ENCODE peak calls at places on chromosomes 11 and 22, in seven cellular contexts. F is K562, Z is suprapubic skin, A is tibial nerve, X is GM12878, V is upper lobe of left lung, N is sigmoid colon. I is an unnamed sample.

GRCh38 chr11:133600876-133601275 is 68.6 kb upstream of the OPCML start:
- DNase-seq in N (no peak), F (no peak), Z (no peak), V (no peak), X (no peak), A (no peak), I (no peak)

GRCh38 chr11:120682866-120683265 is 171.3 kb downstream of the GRIK4 start:
- DNase-seq in V (no peak), A (no peak), Z (no peak), X (no peak), F (no peak), N (no peak), I (no peak)

GRCh38 chr22:46593211-46593676 is 26.9 kb upstream of the GRAMD4 start:
- DNase-seq in F (no peak), N (peak; percentile 71), Z (no peak), V (peak; percentile 78), X (no peak), A (no peak), I (peak; percentile 55)

GRCh38 chr11:1171223-1171984 is 13.7 kb downstream of the MUC5AC start:
- DNase-seq in X (no peak), F (no peak), V (no peak), A (no peak), Z (no peak), N (no peak), I (no peak)

GRCh38 chr11:126459691-126460404 is 104.4 kb downstream of the ST3GAL4 start:
- DNase-seq in F (no peak), X (no peak), V (no peak), N (no peak), Z (no peak), A (no peak), I (no peak)

GRCh38 chr11:117523680-117524079 is 196.0 kb downstream of the CEP164 start:
- DNase-seq in V (no peak), X (no peak), A (no peak), F (no peak), Z (no peak), N (no peak), I (no peak)

GRCh38 chr11:39641749-39642148 is 1817.7 kb downstream of the LRRC4C start:
- DNase-seq in X (no peak), V (no peak), Z (no peak), A (no peak), F (no peak), N (no peak), I (no peak)

GRCh38 chr11:120062561-120062930 is 75.4 kb downstream of the TRIM29 start:
- DNase-seq in X (no peak), N (no peak), A (no peak), Z (peak; percentile 24), F (no peak), V (no peak), I (no peak)

GRCh38 chr22:49764151-49764581 is 63.5 kb downstream of the BRD1 start:
- DNase-seq in A (peak; percentile 9), F (no peak), X (no peak), N (peak; percentile 57), Z (no peak), V (peak; percentile 19), I (peak; percentile 5)

GRCh38 chr11:32893947-32894827 is 1.6 kb downstream of the QSER1 start:
- DNase-seq in N (no peak), F (peak; percentile 85), X (peak; percentile 39), V (peak; percentile 61), Z (no peak), A (no peak), I (peak; percentile 41)

GRCh38 chr11:126329644-126330200 is 25.8 kb upstream of the ST3GAL4 start:
- DNase-seq in N (no peak), Z (no peak), V (no peak), X (no peak), F (no peak), A (no peak), I (no peak)

GRCh38 chr22:31179345-31179744 is 19.4 kb downstream of the RNF185 start:
- DNase-seq in A (no peak), F (no peak), N (no peak), V (no peak), Z (peak; percentile 66), X (no peak), I (peak; percentile 44)

GRCh38 chr11:79325851-79326250 is 115.0 kb downstream of the TENM4 start:
- DNase-seq in Z (no peak), F (no peak), A (no peak), N (no peak), V (no peak), X (no peak), I (no peak)

GRCh38 chr11:119751281-119752060 is 22.5 kb upstream of the NECTIN1 start:
- DNase-seq in N (no peak), X (peak; percentile 70), Z (no peak), A (no peak), F (no peak), V (no peak), I (no peak)

GRCh38 chr11:116096596-116096995 is 592.4 kb upstream of the CADM1 start:
- DNase-seq in N (no peak), F (no peak), V (no peak), A (no peak), Z (no peak), X (no peak), I (no peak)

GRCh38 chr11:83725161-83725560 is 439.0 kb upstream of the CCDC90B start:
- DNase-seq in F (no peak), N (no peak), Z (no peak), A (no peak), V (no peak), X (no peak), I (no peak)

GRCh38 chr11:118401880-118402590 is 629 bp downstream of the ATP5MG start:
- DNase-seq in A (no peak), F (no peak), X (no peak), N (no peak), V (no peak), Z (no peak), I (no peak)

GRCh38 chr11:43987384-43988039 is 45.1 kb downstream of the C11orf96 start:
- DNase-seq in Z (peak; percentile 85), A (peak; percentile 74), F (no peak), X (no peak), N (peak; percentile 96), V (peak; percentile 60), I (peak; percentile 72)

GRCh38 chr22:23913306-23913660 is 19.1 kb downstream of the MIF start:
- DNase-seq in F (no peak), X (no peak), N (no peak), A (no peak), Z (no peak), V (no peak), I (no peak)

GRCh38 chr22:23915230-23915754 is 21.1 kb downstream of the MIF start:
- DNase-seq in N (no peak), F (no peak), Z (no peak), A (no peak), V (no peak), X (no peak), I (no peak)

GRCh38 chr22:23912293-23912903 is 18.2 kb downstream of the MIF start:
- DNase-seq in Z (no peak), V (no peak), F (no peak), N (no peak), A (no peak), X (no peak), I (no peak)

GRCh38 chr22:23911318-23911980 is 17.3 kb downstream of the MIF start:
- DNase-seq in A (no peak), X (no peak), F (no peak), Z (no peak), V (no peak), N (no peak), I (no peak)

DNA sequence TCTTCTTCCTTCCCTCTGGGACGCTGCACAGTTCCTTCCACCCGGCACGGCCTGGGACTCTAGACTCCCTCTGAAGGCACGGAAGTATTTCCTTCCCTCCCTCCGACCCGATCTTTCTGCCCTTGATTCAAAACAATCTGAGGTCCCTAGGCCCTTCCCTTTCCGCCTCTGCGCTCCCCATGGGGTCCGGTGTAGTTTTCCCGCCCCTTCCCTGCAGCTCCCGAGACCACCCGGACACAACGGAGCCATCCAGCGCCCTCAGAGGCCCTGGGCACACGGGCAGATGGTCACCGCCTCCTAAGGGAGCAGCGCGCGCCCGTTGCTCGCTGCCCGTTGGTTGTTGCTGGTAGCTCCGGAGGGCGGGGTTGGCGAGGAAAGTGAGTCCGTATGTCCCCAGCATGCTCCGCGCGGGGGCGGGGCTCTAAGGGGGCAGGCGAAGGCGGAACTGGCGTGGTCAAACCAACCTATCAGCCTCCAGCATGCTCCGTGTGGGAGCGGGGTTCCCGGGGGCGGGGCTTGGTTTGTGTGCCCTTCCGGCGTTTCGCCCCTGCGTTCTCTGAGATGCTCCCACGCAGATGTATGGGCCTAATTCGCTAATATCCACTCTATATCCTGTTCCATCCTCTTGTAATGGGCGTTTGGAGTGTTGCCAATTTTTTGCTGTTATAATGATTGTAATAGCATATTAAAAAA is 19.6 kb downstream of the MIF start:
- DNase-seq in V (peak; percentile 100), Z (peak; percentile 99), F (peak; percentile 93), X (peak; percentile 94), N (peak; percentile 100), A (peak; percentile 99), I (peak; percentile 100)
- TF ChIP-seq EP300 in V (peak; percentile 2), Z (no peak), F (no peak), X (no peak), N (no peak), A (peak; percentile 96), I (no peak)

DNA sequence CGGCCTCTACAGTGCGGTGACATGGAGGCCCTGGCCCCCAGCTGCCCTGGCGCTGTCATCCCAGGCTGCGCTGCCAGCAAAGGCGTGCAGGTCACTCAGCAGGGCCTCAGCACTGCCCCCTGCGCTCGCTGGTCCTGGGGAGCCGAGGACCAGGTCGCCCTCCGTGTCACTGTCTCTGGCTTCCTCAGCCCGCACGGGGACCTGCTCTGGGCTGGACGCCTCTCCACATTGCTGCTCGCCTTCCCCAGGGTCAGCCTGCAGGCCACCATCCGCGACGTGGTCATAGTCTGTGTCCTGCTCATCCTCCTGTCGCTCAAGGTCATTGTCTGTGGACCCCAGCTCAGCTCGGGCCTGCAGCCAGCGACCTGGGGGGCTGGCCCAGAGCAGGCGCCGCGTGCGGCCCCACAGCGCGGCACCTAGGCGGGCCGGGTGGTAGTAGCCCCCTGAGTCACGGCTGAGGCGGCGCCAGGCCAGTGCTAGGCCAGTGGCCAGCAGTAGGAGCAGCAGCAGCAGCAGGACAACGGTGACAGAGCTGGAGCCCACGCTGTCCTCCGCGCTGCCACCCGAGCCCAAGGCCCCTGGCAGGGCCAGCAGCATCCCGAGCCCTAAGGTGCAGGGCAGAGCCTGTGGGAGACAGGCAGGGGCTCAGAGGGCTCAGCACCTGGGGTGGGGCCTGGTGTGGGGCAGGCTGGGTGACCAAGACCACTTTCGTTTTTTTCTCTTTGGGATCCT is 1.6 kb downstream of the PTPRCAP start:
- DNase-seq in Z (no peak), F (no peak), X (no peak), N (no peak), V (no peak), A (no peak), I (no peak)
- H3K36me3 ChIP-seq in Z (peaks cover 77% of the 10 kb centered on the region), F (peaks cover 88% of the 10 kb centered on the region), X (peaks cover 6% of the 10 kb centered on the region), N (peaks cover 54% of the 10 kb centered on the region), V (peaks cover 72% of the 10 kb centered on the region), A (peaks cover 19% of the 10 kb centered on the region), I (no peaks in the 10 kb centered on the region)

DNA sequence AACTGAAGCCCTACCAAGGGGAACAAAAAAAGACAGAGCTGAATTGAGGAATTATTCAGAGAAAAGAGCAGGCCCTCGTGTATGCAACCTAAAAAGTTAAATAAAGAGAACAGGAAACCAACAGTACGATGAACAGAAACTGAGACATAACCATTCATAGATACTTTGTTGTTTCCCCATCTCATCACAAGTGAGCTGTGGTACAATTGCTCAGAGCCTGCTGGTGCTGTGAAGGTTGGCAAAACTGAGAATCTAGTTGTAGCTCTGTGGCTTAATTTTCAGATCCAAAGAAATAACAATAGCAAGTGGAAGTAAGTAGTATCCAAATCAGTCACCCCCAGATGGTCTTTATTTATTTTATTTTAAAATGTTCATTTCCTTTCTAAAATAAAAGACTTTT is 37.7 kb upstream of the BLID start:
- DNase-seq in X (no peak), N (no peak), Z (no peak), F (no peak), A (no peak), V (no peak), I (no peak)
- H3K4me3 ChIP-seq in X (no peak overlapping the region), N (no peak overlapping the region), Z (no peak overlapping the region), F (no peak overlapping the region), A (no peak overlapping the region), V (no peak overlapping the region), I (no peak overlapping the region)

GRCh38 chr11:62708423-62709261 is 1.2 kb downstream of the GNG3 start:
- DNase-seq in Z (peak; percentile 78), V (peak; percentile 43), F (peak; percentile 46), A (no peak), N (peak; percentile 73), X (no peak), I (peak; percentile 54)
- TF ChIP-seq EP300 in Z (no peak), V (no peak), F (no peak), A (no peak), N (no peak), X (no peak), I (no peak)